ENCODE peak calls at places on chromosomes 7 and 10, in four cellular contexts. One of them, this sample, is unnamed.

GRCh38 chr7:28205505-28205904 is 24.9 kb upstream of the JAZF1 start:
- DNase-seq in GM12878: no peak
- DNase-seq in HepG2: no peak
- DNase-seq in K562: no peak
- DNase-seq in this sample: no peak

GRCh38 chr7:126727930-126728331 is 524.8 kb downstream of the GRM8 start:
- DNase-seq in GM12878: no peak
- DNase-seq in HepG2: no peak
- DNase-seq in K562: peak
- DNase-seq in this sample: no peak

GRCh38 chr7:156816943-156817572 is 75.9 kb downstream of the LMBR1 start:
- DNase-seq in GM12878: no peak
- DNase-seq in HepG2: peak
- DNase-seq in K562: no peak
- DNase-seq in this sample: peak

GRCh38 chr7:30166841-30167235 is 32.1 kb downstream of the MTURN start:
- DNase-seq in GM12878: no peak
- DNase-seq in HepG2: no peak
- DNase-seq in K562: no peak
- DNase-seq in this sample: no peak

GRCh38 chr10:17428616-17429097 is 25.7 kb downstream of the ST8SIA6 start:
- DNase-seq in GM12878: no peak
- DNase-seq in HepG2: no peak
- DNase-seq in K562: peak
- DNase-seq in this sample: no peak

GRCh38 chr7:145030754-145031153 is 194.9 kb upstream of the TPK1 start:
- DNase-seq in GM12878: no peak
- DNase-seq in HepG2: no peak
- DNase-seq in K562: no peak
- DNase-seq in this sample: no peak

GRCh38 chr7:2114052-2114451 is 118.7 kb downstream of the MAD1L1 start:
- DNase-seq in GM12878: no peak
- DNase-seq in HepG2: no peak
- DNase-seq in K562: no peak
- DNase-seq in this sample: no peak

GRCh38 chr7:151398446-151399304 is 11.2 kb downstream of the WDR86 start:
- DNase-seq in GM12878: no peak
- DNase-seq in HepG2: no peak
- DNase-seq in K562: no peak
- DNase-seq in this sample: peak

GRCh38 chr7:156067156-156067555 is 254.9 kb upstream of the SHH start:
- DNase-seq in GM12878: no peak
- DNase-seq in HepG2: no peak
- DNase-seq in K562: no peak
- DNase-seq in this sample: no peak

GRCh38 chr7:111933614-111934013 is 272.6 kb downstream of the DOCK4 start:
- DNase-seq in GM12878: no peak
- DNase-seq in HepG2: no peak
- DNase-seq in K562: no peak
- DNase-seq in this sample: no peak

GRCh38 chr10:484441-484924 is 205.0 kb downstream of the DIP2C start:
- DNase-seq in GM12878: no peak
- DNase-seq in HepG2: no peak
- DNase-seq in K562: no peak
- DNase-seq in this sample: no peak

GRCh38 chr10:132922872-132923271 is 19.5 kb downstream of the CFAP46 start:
- DNase-seq in GM12878: no peak
- DNase-seq in HepG2: no peak
- DNase-seq in K562: no peak
- DNase-seq in this sample: no peak

GRCh38 chr10:129953541-129954031 is 10.5 kb downstream of the EBF3 start:
- DNase-seq in GM12878: no peak
- DNase-seq in HepG2: no peak
- DNase-seq in K562: no peak
- DNase-seq in this sample: no peak

GRCh38 chr10:25105753-25106260 is 69.0 kb upstream of the GPR158 start:
- DNase-seq in GM12878: no peak
- DNase-seq in HepG2: no peak
- DNase-seq in K562: no peak
- DNase-seq in this sample: no peak

GRCh38 chr7:30879139-30880089 is 32.2 kb upstream of the AQP1 start:
- DNase-seq in GM12878: no peak
- DNase-seq in HepG2: no peak
- DNase-seq in K562: no peak
- DNase-seq in this sample: no peak

GRCh38 chr10:108360187-108360586 is 1195.7 kb upstream of the SORCS1 start:
- DNase-seq in GM12878: no peak
- DNase-seq in HepG2: no peak
- DNase-seq in K562: no peak
- DNase-seq in this sample: no peak

GRCh38 chr7:159026271-159027047 is 118.2 kb downstream of the VIPR2 start:
- DNase-seq in GM12878: no peak
- DNase-seq in HepG2: no peak
- DNase-seq in K562: no peak
- DNase-seq in this sample: no peak

GRCh38 chr7:2474813-2475677 is 1.2 kb downstream of the GRIFIN start:
- DNase-seq in GM12878: no peak
- DNase-seq in HepG2: peak
- DNase-seq in K562: peak
- DNase-seq in this sample: peak

GRCh38 chr7:29883462-29884398 is 77.4 kb downstream of the WIPF3 start:
- DNase-seq in GM12878: no peak
- DNase-seq in HepG2: no peak
- DNase-seq in K562: no peak
- DNase-seq in this sample: peak

GRCh38 chr10:112581921-112582320 is 134.9 kb downstream of the VTI1A start:
- DNase-seq in GM12878: no peak
- DNase-seq in HepG2: no peak
- DNase-seq in K562: no peak
- DNase-seq in this sample: no peak

GRCh38 chr10:17836917-17837316 is 27.8 kb downstream of the MRC1 start:
- DNase-seq in GM12878: no peak
- DNase-seq in HepG2: peak
- DNase-seq in K562: no peak
- DNase-seq in this sample: no peak

GRCh38 chr7:1669486-1669951 is 558 bp upstream of the ELFN1 start:
- DNase-seq in GM12878: no peak
- DNase-seq in HepG2: no peak
- DNase-seq in K562: peak
- DNase-seq in this sample: peak

GRCh38 chr10:52472406-52473146 is 158.5 kb downstream of the DKK1 start:
- DNase-seq in GM12878: no peak
- DNase-seq in HepG2: peak
- DNase-seq in K562: no peak
- DNase-seq in this sample: no peak

GRCh38 chr10:105542401-105542800 is 901.3 kb downstream of the SORCS3 start:
- DNase-seq in GM12878: no peak
- DNase-seq in HepG2: no peak
- DNase-seq in K562: no peak
- DNase-seq in this sample: no peak

GRCh38 chr7:138195207-138195606 is 118.9 kb downstream of the AKR1D1 start:
- DNase-seq in GM12878: no peak
- DNase-seq in HepG2: peak
- DNase-seq in K562: no peak
- DNase-seq in this sample: no peak

GRCh38 chr7:149505551-149505950 is 7.9 kb upstream of the ZNF746 start:
- DNase-seq in GM12878: no peak
- DNase-seq in HepG2: no peak
- DNase-seq in K562: no peak
- DNase-seq in this sample: no peak

GRCh38 chr7:43647314-43647691 is 64.4 kb downstream of the STK17A start:
- DNase-seq in GM12878: no peak
- DNase-seq in HepG2: no peak
- DNase-seq in K562: no peak
- DNase-seq in this sample: no peak

GRCh38 chr10:103854687-103855423 is 521 bp downstream of the SH3PXD2A start:
- DNase-seq in GM12878: no peak
- DNase-seq in HepG2: no peak
- DNase-seq in K562: no peak
- DNase-seq in this sample: peak

GRCh38 chr10:90451283-90451682 is 406.6 kb downstream of the HTR7 start:
- DNase-seq in GM12878: no peak
- DNase-seq in HepG2: no peak
- DNase-seq in K562: no peak
- DNase-seq in this sample: no peak

GRCh38 chr7:23462846-23463245 is 7.4 kb downstream of the IGF2BP3 start:
- DNase-seq in GM12878: no peak
- DNase-seq in HepG2: no peak
- DNase-seq in K562: no peak
- DNase-seq in this sample: peak

GRCh38 chr7:80724249-80724871 is 85.9 kb downstream of the CD36 start:
- DNase-seq in GM12878: no peak
- DNase-seq in HepG2: peak
- DNase-seq in K562: no peak
- DNase-seq in this sample: no peak

GRCh38 chr7:4895766-4896165 is 12.2 kb upstream of the RADIL start:
- DNase-seq in GM12878: no peak
- DNase-seq in HepG2: no peak
- DNase-seq in K562: no peak
- DNase-seq in this sample: no peak

GRCh38 chr10:86100581-86101061 is 266.0 kb downstream of the GRID1 start:
- DNase-seq in GM12878: no peak
- DNase-seq in HepG2: peak
- DNase-seq in K562: peak
- DNase-seq in this sample: peak

GRCh38 chr7:7099584-7100014 is 82.7 kb upstream of the C1GALT1 start:
- DNase-seq in GM12878: no peak
- DNase-seq in HepG2: peak
- DNase-seq in K562: peak
- DNase-seq in this sample: no peak
- TF ChIP-seq NFIC in GM12878: no peak
- TF ChIP-seq NFIC in HepG2: no peak
- TF ChIP-seq NFIC in K562: peak
- TF ChIP-seq NFIC in this sample: peak

GRCh38 chr7:74078461-74078860 is 5.1 kb upstream of the LIMK1 start:
- DNase-seq in GM12878: no peak
- DNase-seq in HepG2: no peak
- DNase-seq in K562: no peak
- DNase-seq in this sample: no peak
- TF ChIP-seq JUND in GM12878: no peak
- TF ChIP-seq JUND in HepG2: no peak
- TF ChIP-seq JUND in K562: no peak
- TF ChIP-seq JUND in this sample: no peak

GRCh38 chr10:44348496-44348895 is 36.4 kb downstream of the CXCL12 start:
- DNase-seq in GM12878: no peak
- DNase-seq in HepG2: no peak
- DNase-seq in K562: no peak
- DNase-seq in this sample: no peak

GRCh38 chr10:44341901-44342300 is 43.0 kb downstream of the CXCL12 start:
- DNase-seq in GM12878: no peak
- DNase-seq in HepG2: no peak
- DNase-seq in K562: no peak
- DNase-seq in this sample: no peak

GRCh38 chr10:44347609-44348400 is 37.1 kb downstream of the CXCL12 start:
- DNase-seq in GM12878: no peak
- DNase-seq in HepG2: no peak
- DNase-seq in K562: no peak
- DNase-seq in this sample: no peak

GRCh38 chr10:44343836-44344235 is 41.1 kb downstream of the CXCL12 start:
- DNase-seq in GM12878: no peak
- DNase-seq in HepG2: no peak
- DNase-seq in K562: no peak
- DNase-seq in this sample: no peak

DNA sequence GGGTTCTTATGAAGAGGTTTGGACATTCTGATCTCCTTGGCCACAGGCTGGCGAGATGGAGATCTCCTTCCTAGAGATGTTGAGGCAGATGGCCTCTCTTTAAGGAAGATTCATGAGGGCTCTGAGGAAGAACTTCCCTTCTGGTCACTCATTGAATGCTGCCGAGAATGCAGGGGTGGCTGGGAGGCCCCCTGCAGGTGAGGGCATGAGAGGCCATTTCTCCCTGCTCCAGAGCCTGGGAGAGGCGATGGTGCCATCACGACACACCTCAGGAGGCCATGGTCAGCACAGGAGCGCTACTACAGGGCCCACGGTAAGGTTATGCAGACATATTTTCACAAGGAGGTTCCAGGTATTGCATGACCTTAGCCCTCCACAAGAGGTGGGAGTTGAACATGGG is 40.2 kb downstream of the CXCL12 start:
- DNase-seq in GM12878: no peak
- DNase-seq in HepG2: no peak
- DNase-seq in K562: no peak
- DNase-seq in this sample: no peak
- H3K27ac ChIP-seq in GM12878: no peak
- H3K27ac ChIP-seq in HepG2: no peak
- H3K27ac ChIP-seq in K562: no peak
- H3K27ac ChIP-seq in this sample: no peak

DNA sequence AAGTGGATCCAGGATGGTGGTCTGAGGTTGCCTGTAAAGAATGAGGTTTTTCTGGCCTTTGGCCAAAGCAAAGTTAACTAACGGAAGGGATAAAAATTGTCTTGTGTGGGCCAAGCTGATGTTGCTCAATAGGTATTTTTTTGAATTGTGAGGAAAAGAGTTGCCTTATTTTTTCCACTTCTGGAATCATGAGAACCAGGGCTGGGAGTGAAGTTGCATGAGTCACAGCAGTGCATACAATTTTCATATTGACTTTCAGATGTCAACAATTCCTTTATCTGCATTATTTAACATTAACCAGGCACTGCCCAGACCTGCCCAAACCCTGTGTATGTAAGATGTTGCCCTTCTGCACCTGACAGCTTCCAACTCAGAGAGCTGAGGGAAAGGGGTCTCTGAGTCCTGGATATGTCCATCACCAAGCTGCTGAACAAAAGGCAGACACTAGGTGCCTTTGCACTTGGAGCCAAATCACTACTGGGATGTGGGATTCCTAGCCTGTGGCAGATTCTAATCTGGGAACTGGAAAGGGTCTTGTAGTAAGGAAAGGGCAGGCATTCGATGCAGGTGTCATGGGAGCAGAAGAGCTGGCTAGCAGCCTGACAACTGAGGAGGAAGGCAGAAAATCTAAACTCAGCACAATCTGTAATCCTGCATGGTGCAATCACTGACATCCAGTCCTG is 52.3 kb upstream of the SLC35B4 start:
- DNase-seq in GM12878: no peak
- DNase-seq in HepG2: peak
- DNase-seq in K562: no peak
- DNase-seq in this sample: no peak
- TF ChIP-seq NFIC in GM12878: no peak
- TF ChIP-seq NFIC in HepG2: peak
- TF ChIP-seq NFIC in K562: no peak
- TF ChIP-seq NFIC in this sample: peak

GRCh38 chr10:97572214-97572989 is at the start of gene ANKRD2:
- DNase-seq in GM12878: no peak
- DNase-seq in HepG2: peak
- DNase-seq in K562: peak
- DNase-seq in this sample: peak
- TF ChIP-seq JUND in GM12878: no peak
- TF ChIP-seq JUND in HepG2: no peak
- TF ChIP-seq JUND in K562: no peak
- TF ChIP-seq JUND in this sample: no peak

This sample was measured in SK-N-SH.